ENCODE peak calls at places on chromosome 21, in eight cellular contexts. N is PC-3; G is progenitor cell of endocrine pancreas; X is SK-N-SH; D is BE2C; P is CD4-positive, alpha-beta T cell; F is stomach; Z is neural progenitor cell. Y is an unnamed sample.

GRCh38 chr21:16037386-16037785 is 307.6 kb downstream of the USP25 start:
- DNase-seq in N (peak; percentile 7), G (no peak), X (no peak), D (no peak), P (no peak), F (no peak), Z (no peak), Y (no peak)

GRCh38 chr21:30268608-30269197 is 14.0 kb downstream of the KRTAP24-1 start:
- DNase-seq in N (peak; percentile 35), G (no peak), X (peak; percentile 5), D (peak; percentile 8), P (no peak), F (no peak), Z (peak; percentile 71), Y (no peak)

GRCh38 chr21:41506526-41507520 is 1.1 kb downstream of the TMPRSS2 start:
- DNase-seq in N (peak; percentile 51), G (peak; percentile 23), X (no peak), D (no peak), P (no peak), F (peak; percentile 75), Z (peak; percentile 74), Y (no peak)

GRCh38 chr21:15730484-15731242 is 881 bp downstream of the USP25 start:
- DNase-seq in N (peak; percentile 25), G (no peak), X (no peak), D (no peak), P (no peak), F (no peak), Z (no peak), Y (no peak)

GRCh38 chr21:32412998-32413504 is 545 bp downstream of the EVA1C start:
- DNase-seq in N (peak; percentile 65), G (no peak), X (no peak), D (no peak), P (no peak), F (peak; percentile 57), Z (no peak), Y (no peak)

GRCh38 chr21:25283720-25284119 is 323.6 kb downstream of the MRPL39 start:
- DNase-seq in N (peak; percentile 62), G (no peak), X (no peak), D (peak; percentile 25), P (no peak), F (no peak), Z (peak; percentile 63), Y (no peak)

GRCh38 chr21:21156919-21157318 is 158.7 kb downstream of the NCAM2 start:
- DNase-seq in N (no peak), G (no peak), X (no peak), D (no peak), P (no peak), F (no peak), Z (no peak), Y (no peak)

GRCh38 chr21:31406510-31406909 is 62.4 kb upstream of the TIAM1 start:
- DNase-seq in N (no peak), G (no peak), X (no peak), D (no peak), P (no peak), F (no peak), Z (no peak), Y (no peak)

GRCh38 chr21:14877581-14878228 is 187.1 kb downstream of the NRIP1 start:
- DNase-seq in N (peak; percentile 97), G (no peak), X (no peak), D (no peak), P (no peak), F (no peak), Z (no peak), Y (no peak)

DNA sequence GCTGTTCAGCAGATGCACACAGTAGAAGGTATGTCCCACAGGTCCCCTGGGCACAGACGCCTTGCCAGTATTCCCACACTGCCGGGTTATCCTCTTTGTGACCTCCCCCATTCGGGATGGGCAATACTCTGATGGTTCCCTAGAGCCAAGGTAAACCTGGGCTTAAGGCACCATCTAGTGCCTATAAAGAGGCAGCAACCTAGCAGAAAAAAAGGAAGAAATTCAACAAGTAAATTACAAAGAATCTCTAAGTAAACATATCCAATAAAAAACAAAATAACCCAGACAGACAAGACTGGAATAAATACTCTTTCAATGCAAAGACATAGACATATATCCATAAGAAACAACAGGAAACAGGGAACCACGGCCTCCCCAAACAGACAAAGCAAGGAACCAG is 39.4 kb downstream of the HSF2BP start:
- DNase-seq in N (peak; percentile 56), G (no peak), X (no peak), D (no peak), P (no peak), F (no peak), Z (peak; percentile 13), Y (no peak)
- TF ChIP-seq CTCF in N (peak; percentile 71), G (no peak), X (peak; percentile 28), D (peak; percentile 51), P (no peak), F (no peak), Z (peak; percentile 40), Y (no peak)

GRCh38 chr21:33857846-33858671 is 57.5 kb downstream of the ATP5PO start:
- DNase-seq in N (no peak), G (no peak), X (no peak), D (no peak), P (no peak), F (no peak), Z (peak; percentile 14), Y (no peak)

GRCh38 chr21:33861125-33861524 is 54.5 kb downstream of the ATP5PO start:
- DNase-seq in N (no peak), G (no peak), X (no peak), D (no peak), P (no peak), F (no peak), Z (no peak), Y (no peak)

GRCh38 chr21:33859373-33860102 is 56.1 kb downstream of the ATP5PO start:
- DNase-seq in N (no peak), G (no peak), X (no peak), D (no peak), P (no peak), F (no peak), Z (no peak), Y (no peak)

GRCh38 chr21:33858672-33859372 is 56.8 kb downstream of the ATP5PO start:
- DNase-seq in N (no peak), G (no peak), X (no peak), D (no peak), P (no peak), F (no peak), Z (no peak), Y (no peak)

DNA sequence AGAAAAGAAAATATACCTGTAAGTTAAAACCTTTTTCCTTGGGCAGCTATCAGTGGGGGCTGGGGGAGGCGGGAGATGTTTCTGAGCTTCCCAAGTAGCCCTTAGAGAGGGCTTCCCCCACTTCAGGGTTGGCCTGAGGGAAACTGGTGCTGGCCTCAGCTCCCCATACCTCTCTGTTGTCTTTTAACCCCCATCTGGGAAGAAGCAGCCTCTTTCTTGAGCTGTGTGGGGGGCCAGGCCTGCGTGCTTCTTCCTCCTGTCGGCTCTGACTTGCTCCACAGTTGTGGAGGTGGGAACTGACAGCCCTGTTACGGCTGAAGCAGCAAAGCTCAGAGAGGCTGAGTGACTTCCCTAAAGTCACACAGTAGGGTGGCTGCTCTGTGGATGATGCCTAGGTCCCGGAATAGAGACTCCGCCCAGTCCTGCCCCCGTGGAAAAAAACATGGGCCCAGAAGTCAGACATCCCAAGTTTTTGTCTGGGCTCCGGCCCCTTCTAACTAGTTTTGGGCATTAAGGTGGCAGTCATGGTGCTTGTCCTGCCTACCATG is 55.2 kb downstream of the ATP5PO start:
- DNase-seq in N (no peak), G (no peak), X (no peak), D (no peak), P (no peak), F (no peak), Z (no peak), Y (no peak)
- TF ChIP-seq CTCF in N (no peak), G (no peak), X (no peak), D (no peak), P (no peak), F (no peak), Z (no peak), Y (no peak)

GRCh38 chr21:27158967-27159366 is 192.1 kb upstream of the ADAMTS5 start:
- DNase-seq in N (no peak), G (no peak), X (no peak), D (no peak), P (no peak), F (no peak), Z (no peak), Y (no peak)
- TF ChIP-seq CTCF in N (no peak), G (no peak), X (no peak), D (no peak), P (no peak), F (no peak), Z (no peak), Y (no peak)

DNA sequence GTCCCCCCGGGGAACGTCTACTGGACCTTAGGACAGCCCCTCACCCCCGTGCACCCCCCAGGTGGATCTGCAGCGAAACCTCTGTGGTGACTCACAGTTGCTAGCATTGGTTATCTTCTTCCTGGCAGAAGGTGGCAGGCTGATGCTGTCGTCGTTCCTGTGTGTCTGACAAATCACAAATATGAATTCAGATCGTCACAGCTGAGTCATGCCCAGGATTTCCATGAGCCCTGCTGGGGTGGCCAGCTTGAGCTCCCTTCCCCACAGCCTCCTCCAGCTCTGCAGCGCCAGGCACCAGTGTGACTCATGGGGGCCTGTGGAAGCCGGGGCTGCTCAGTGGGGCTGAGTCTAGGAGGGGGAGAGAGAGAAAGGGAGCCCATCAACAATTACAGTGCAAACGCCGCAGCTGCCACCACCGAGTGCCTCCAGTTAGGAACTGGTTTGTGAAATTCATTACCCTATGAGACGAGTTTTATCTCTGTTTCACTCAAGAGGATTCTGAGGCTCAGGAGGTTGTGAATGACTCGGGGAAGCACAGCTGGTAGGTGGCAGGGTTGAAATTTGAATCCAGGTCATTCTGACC is 197.9 kb downstream of the DYRK1A start:
- DNase-seq in N (peak; percentile 99), G (no peak), X (peak; percentile 66), D (peak; percentile 92), P (peak; percentile 77), F (peak; percentile 77), Z (peak; percentile 21), Y (peak; percentile 92)
- TF ChIP-seq CTCF in N (peak; percentile 26), G (no peak), X (no peak), D (no peak), P (peak; percentile 18), F (no peak), Z (no peak), Y (no peak)

GRCh38 chr21:35585155-35585554 is 475.2 kb downstream of the SETD4 start:
- DNase-seq in N (no peak), G (no peak), X (no peak), D (no peak), P (no peak), F (no peak), Z (no peak), Y (no peak)
- TF ChIP-seq CTCF in N (no peak), G (no peak), X (no peak), D (no peak), P (no peak), F (no peak), Z (no peak), Y (no peak)

GRCh38 chr21:45354970-45355369 is 50.0 kb upstream of the COL18A1 start:
- DNase-seq in N (peak; percentile 20), G (no peak), X (no peak), D (no peak), P (no peak), F (no peak), Z (no peak), Y (no peak)
- TF ChIP-seq CTCF in N (no peak), G (no peak), X (no peak), D (peak; percentile 2), P (no peak), F (no peak), Z (no peak), Y (no peak)

GRCh38 chr21:37366488-37367300 is at the start of gene DYRK1A:
- DNase-seq in N (peak; percentile 99), G (peak; percentile 98), X (peak; percentile 97), D (peak; percentile 99), P (peak; percentile 98), F (peak; percentile 97), Z (peak; percentile 100), Y (peak; percentile 97)
- TF ChIP-seq CTCF in N (no peak), G (peak; percentile 17), X (peak; percentile 9), D (no peak), P (no peak), F (no peak), Z (no peak), Y (no peak)